ENCODE peak calls at places on chromosomes 5 and 9, in nine cellular contexts. E, H, V, U, T, G, J, M and X are unnamed samples.

GRCh38 chr9:30116673-30117217 is 2267.7 kb upstream of the ACO1 start:
- DNase-seq in E (no peak), G (no peak), M (no peak), T (no peak), J (no peak), U (no peak), H (no peak), V (no peak), X (no peak)

GRCh38 chr9:82247318-82247717 is 258.7 kb downstream of the SPATA31D1 start:
- DNase-seq in G (no peak), M (no peak), E (no peak), U (no peak), H (no peak), V (no peak), T (no peak), J (no peak), X (no peak)

GRCh38 chr9:34989946-34990635 is 546 bp downstream of the DNAJB5 start:
- DNase-seq in T (peak; percentile 12), J (no peak), E (peak; percentile 94), M (peak; percentile 48), V (peak; percentile 86), H (peak; percentile 64), U (peak; percentile 64), G (no peak), X (peak; percentile 56)

GRCh38 chr9:130039504-130040147 is 3.4 kb downstream of the FNBP1 start:
- DNase-seq in H (no peak), V (no peak), M (no peak), G (no peak), J (peak; percentile 45), T (no peak), U (peak; percentile 45), E (no peak), X (no peak)

GRCh38 chr9:115104908-115105307 is 13.0 kb downstream of the TNC start:
- DNase-seq in G (no peak), E (no peak), J (no peak), H (no peak), T (no peak), M (no peak), U (peak; percentile 75), V (no peak), X (no peak)

GRCh38 chr9:124514125-124514524 is 6.9 kb upstream of the NR5A1 start:
- DNase-seq in H (no peak), M (no peak), U (no peak), J (no peak), V (no peak), G (no peak), T (no peak), E (no peak), X (no peak)

GRCh38 chr5:115415143-115415491 is 118.7 kb upstream of the CCDC112 start:
- DNase-seq in T (no peak), V (peak; percentile 46), G (no peak), U (peak; percentile 79), H (peak; percentile 31), E (no peak), J (no peak), M (no peak), X (peak; percentile 92)

GRCh38 chr9:98851730-98852462 is 44.4 kb downstream of the GALNT12 start:
- DNase-seq in E (no peak), H (peak; percentile 56), G (no peak), U (peak; percentile 33), J (no peak), T (no peak), V (no peak), M (peak; percentile 50), X (no peak)

GRCh38 chr9:32832354-32832753 is 49.0 kb downstream of the TMEM215 start:
- DNase-seq in J (no peak), G (no peak), U (no peak), E (no peak), V (no peak), H (no peak), M (no peak), T (no peak), X (no peak)

GRCh38 chr9:97934321-97935115 is 3.5 kb downstream of the HEMGN start:
- DNase-seq in V (no peak), G (no peak), H (no peak), M (no peak), U (no peak), E (no peak), J (no peak), T (no peak), X (no peak)

GRCh38 chr5:158485604-158486081 is 614.1 kb downstream of the EBF1 start:
- DNase-seq in M (no peak), J (no peak), E (peak; percentile 76), T (no peak), V (no peak), U (no peak), H (no peak), G (no peak), X (no peak)

GRCh38 chr5:126801992-126802294 is 25.0 kb downstream of the LMNB1 start:
- DNase-seq in H (no peak), M (no peak), T (no peak), E (no peak), V (peak; percentile 65), J (no peak), U (peak; percentile 50), G (no peak), X (peak; percentile 78)

GRCh38 chr5:132498686-132499271 is 8.2 kb upstream of the IRF1 start:
- DNase-seq in T (no peak), G (no peak), E (no peak), V (peak; percentile 92), H (no peak), U (no peak), J (no peak), M (no peak), X (no peak)

GRCh38 chr5:142618125-142618524 is 67.8 kb downstream of the FGF1 start:
- DNase-seq in M (peak; percentile 26), T (no peak), V (peak; percentile 63), E (no peak), H (peak; percentile 73), U (peak; percentile 93), G (no peak), J (no peak), X (peak; percentile 56)

GRCh38 chr5:120555345-120555744 is 91.2 kb downstream of the PRR16 start:
- DNase-seq in J (no peak), G (no peak), M (no peak), H (no peak), E (no peak), T (no peak), V (no peak), U (no peak), X (no peak)